ENCODE peak calls at places on chromosomes 1 and 21, in four cellular contexts. One of them, this sample, is unnamed.

GRCh38 chr1:115530407-115530806 is 111.4 kb upstream of the VANGL1 start:
- DNase-seq in HepG2: no peak
- DNase-seq in GM12878: no peak
- DNase-seq in K562: no peak
- DNase-seq in this sample: no peak

GRCh38 chr21:14453339-14453738 is 70.4 kb upstream of the HSPA13 start:
- DNase-seq in HepG2: no peak
- DNase-seq in GM12878: peak
- DNase-seq in K562: no peak
- DNase-seq in this sample: no peak

GRCh38 chr1:246067432-246068021 is 439.6 kb downstream of the SMYD3 start:
- DNase-seq in K562: no peak
- DNase-seq in GM12878: no peak
- DNase-seq in HepG2: no peak
- DNase-seq in this sample: no peak

GRCh38 chr21:40719615-40720014 is 127.3 kb downstream of the DSCAM start:
- DNase-seq in HepG2: no peak
- DNase-seq in GM12878: no peak
- DNase-seq in K562: no peak
- DNase-seq in this sample: no peak

GRCh38 chr1:233444484-233444883 is 117.0 kb downstream of the MAP3K21 start:
- DNase-seq in GM12878: no peak
- DNase-seq in K562: no peak
- DNase-seq in HepG2: no peak
- DNase-seq in this sample: no peak

GRCh38 chr1:156963621-156964020 is 43.2 kb downstream of the LRRC71 start:
- DNase-seq in K562: no peak
- DNase-seq in HepG2: no peak
- DNase-seq in GM12878: no peak
- DNase-seq in this sample: no peak

GRCh38 chr1:59353453-59353852 is 56.6 kb downstream of the FGGY start:
- DNase-seq in K562: no peak
- DNase-seq in HepG2: no peak
- DNase-seq in GM12878: no peak
- DNase-seq in this sample: no peak

GRCh38 chr1:95948023-95948422 is 714.0 kb downstream of the RWDD3 start:
- DNase-seq in HepG2: no peak
- DNase-seq in K562: no peak
- DNase-seq in GM12878: no peak
- DNase-seq in this sample: no peak

GRCh38 chr1:231241751-231242150 is 739 bp downstream of the GNPAT start:
- DNase-seq in HepG2: no peak
- DNase-seq in K562: peak
- DNase-seq in GM12878: no peak
- DNase-seq in this sample: no peak

GRCh38 chr1:7940745-7941436 is at the start of gene TNFRSF9:
- DNase-seq in GM12878: no peak
- DNase-seq in K562: peak
- DNase-seq in HepG2: no peak
- DNase-seq in this sample: no peak

GRCh38 chr1:143611159-143611558 is 360.6 kb downstream of the FAM72C start:
- DNase-seq in K562: no peak
- DNase-seq in HepG2: no peak
- DNase-seq in GM12878: no peak
- DNase-seq in this sample: no peak

GRCh38 chr1:25896266-25896665 is 10.0 kb downstream of the STMN1 start:
- DNase-seq in GM12878: no peak
- DNase-seq in HepG2: no peak
- DNase-seq in K562: no peak
- DNase-seq in this sample: no peak

GRCh38 chr1:16371725-16372124 is 4.7 kb downstream of the SZRD1 start:
- DNase-seq in GM12878: no peak
- DNase-seq in K562: no peak
- DNase-seq in HepG2: no peak
- DNase-seq in this sample: no peak

GRCh38 chr1:41891403-41891896 is 27.3 kb downstream of the HIVEP3 start:
- DNase-seq in GM12878: peak
- DNase-seq in K562: peak
- DNase-seq in HepG2: peak
- DNase-seq in this sample: no peak

GRCh38 chr1:100034465-100034864 is 64.7 kb downstream of the SLC35A3 start:
- DNase-seq in GM12878: no peak
- DNase-seq in K562: peak
- DNase-seq in HepG2: peak
- DNase-seq in this sample: no peak

GRCh38 chr1:20185834-20186782 is at the start of the genes PLA2G2C and UBXN10:
- DNase-seq in K562: peak
- DNase-seq in HepG2: peak
- DNase-seq in GM12878: no peak
- DNase-seq in this sample: peak

GRCh38 chr1:50279622-50280320 is 143.5 kb downstream of the DMRTA2 start:
- DNase-seq in HepG2: peak
- DNase-seq in K562: peak
- DNase-seq in GM12878: no peak
- DNase-seq in this sample: no peak

GRCh38 chr1:16141573-16142336 is 14.1 kb downstream of the EPHA2 start:
- DNase-seq in K562: no peak
- DNase-seq in HepG2: no peak
- DNase-seq in GM12878: no peak
- DNase-seq in this sample: no peak

GRCh38 chr1:6774381-6774780 is 10.9 kb upstream of the CAMTA1 start:
- DNase-seq in K562: no peak
- DNase-seq in HepG2: no peak
- DNase-seq in GM12878: no peak
- DNase-seq in this sample: no peak

GRCh38 chr1:181737056-181737455 is 253.7 kb downstream of the CACNA1E start:
- DNase-seq in GM12878: no peak
- DNase-seq in K562: peak
- DNase-seq in HepG2: no peak
- DNase-seq in this sample: no peak

GRCh38 chr1:232145768-232146167 is 484.2 kb downstream of the SIPA1L2 start:
- DNase-seq in GM12878: no peak
- DNase-seq in K562: no peak
- DNase-seq in HepG2: no peak
- DNase-seq in this sample: no peak

GRCh38 chr1:20373764-20374163 is 83.1 kb downstream of the VWA5B1 start:
- DNase-seq in GM12878: no peak
- DNase-seq in HepG2: no peak
- DNase-seq in K562: no peak
- DNase-seq in this sample: no peak

GRCh38 chr1:223515416-223515815 is 122.2 kb downstream of the CCDC185 start:
- DNase-seq in K562: no peak
- DNase-seq in GM12878: no peak
- DNase-seq in HepG2: no peak
- DNase-seq in this sample: no peak

GRCh38 chr1:181112071-181112929 is 23.8 kb downstream of the IER5 start:
- DNase-seq in HepG2: peak
- DNase-seq in GM12878: no peak
- DNase-seq in K562: peak
- DNase-seq in this sample: no peak

GRCh38 chr1:199046618-199047017 is 407.8 kb downstream of the PTPRC start:
- DNase-seq in HepG2: no peak
- DNase-seq in GM12878: no peak
- DNase-seq in K562: no peak
- DNase-seq in this sample: no peak

GRCh38 chr1:86522230-86522629 is 24.6 kb upstream of the CLCA4 start:
- DNase-seq in GM12878: no peak
- DNase-seq in HepG2: no peak
- DNase-seq in K562: no peak
- DNase-seq in this sample: no peak

GRCh38 chr1:66274634-66275033 is 259.3 kb upstream of the SGIP1 start:
- DNase-seq in GM12878: no peak
- DNase-seq in HepG2: no peak
- DNase-seq in K562: no peak
- DNase-seq in this sample: no peak

GRCh38 chr1:163609858-163610257 is 288.1 kb downstream of the NUF2 start:
- DNase-seq in GM12878: no peak
- DNase-seq in HepG2: no peak
- DNase-seq in K562: no peak
- DNase-seq in this sample: no peak

GRCh38 chr1:39268906-39269305 is 64.4 kb downstream of the MACF1 start:
- DNase-seq in K562: no peak
- DNase-seq in HepG2: no peak
- DNase-seq in GM12878: no peak
- DNase-seq in this sample: peak

GRCh38 chr21:43928230-43928607 is 63.2 kb downstream of the AGPAT3 start:
- DNase-seq in HepG2: no peak
- DNase-seq in GM12878: no peak
- DNase-seq in K562: no peak
- DNase-seq in this sample: no peak

GRCh38 chr1:101278845-101279244 is 42.0 kb downstream of the S1PR1 start:
- DNase-seq in HepG2: no peak
- DNase-seq in K562: no peak
- DNase-seq in GM12878: no peak
- DNase-seq in this sample: no peak

GRCh38 chr1:181778630-181779285 is 282.8 kb downstream of the ZNF648 start:
- DNase-seq in HepG2: no peak
- DNase-seq in GM12878: no peak
- DNase-seq in K562: no peak
- DNase-seq in this sample: no peak

GRCh38 chr1:8169364-8170058 is 143.4 kb upstream of the ERRFI1 start:
- DNase-seq in K562: no peak
- DNase-seq in HepG2: peak
- DNase-seq in GM12878: peak
- DNase-seq in this sample: no peak

GRCh38 chr1:46735708-46736324 is 16.9 kb upstream of the EFCAB14 start:
- DNase-seq in K562: peak
- DNase-seq in GM12878: no peak
- DNase-seq in HepG2: peak
- DNase-seq in this sample: peak

GRCh38 chr1:165884009-165884689 is 56.7 kb downstream of the UCK2 start:
- DNase-seq in HepG2: no peak
- DNase-seq in K562: no peak
- DNase-seq in GM12878: no peak
- DNase-seq in this sample: no peak

GRCh38 chr1:41394918-41395598 is 33.8 kb downstream of the FOXO6 start:
- DNase-seq in K562: no peak
- DNase-seq in GM12878: no peak
- DNase-seq in HepG2: no peak
- DNase-seq in this sample: peak

GRCh38 chr21:46193829-46194373 is 9.6 kb upstream of the SPATC1L start:
- DNase-seq in GM12878: no peak
- DNase-seq in K562: no peak
- DNase-seq in HepG2: no peak
- DNase-seq in this sample: no peak

GRCh38 chr1:36232212-36233031 is 8.2 kb downstream of the THRAP3 start:
- DNase-seq in HepG2: no peak
- DNase-seq in K562: no peak
- DNase-seq in GM12878: no peak
- DNase-seq in this sample: no peak

GRCh38 chr1:150789396-150789795 is 18.7 kb downstream of the CTSK start:
- DNase-seq in HepG2: no peak
- DNase-seq in K562: no peak
- DNase-seq in GM12878: no peak
- DNase-seq in this sample: no peak

DNA sequence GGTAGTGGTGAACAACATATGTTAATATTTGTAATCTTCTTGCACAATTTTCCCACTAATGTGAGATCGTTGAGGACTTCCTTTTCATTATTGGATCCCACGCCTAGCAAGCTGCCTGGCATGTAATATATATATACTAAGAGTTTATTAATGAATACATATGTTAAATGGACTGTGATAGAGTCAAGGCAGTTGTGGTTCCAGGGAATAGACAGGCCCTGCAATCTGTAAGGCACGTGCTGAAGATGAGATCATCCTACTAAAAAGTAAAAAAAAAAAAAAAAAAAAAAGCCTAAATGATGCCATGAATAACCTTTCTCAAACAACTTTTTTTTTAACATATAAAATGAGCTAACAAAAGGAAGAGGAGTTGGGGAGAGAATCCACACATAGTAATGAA is 28.8 kb downstream of the PLPPR5 start:
- DNase-seq in GM12878: no peak
- DNase-seq in HepG2: no peak
- DNase-seq in K562: no peak
- DNase-seq in this sample: no peak
- TF ChIP-seq MAX in GM12878: no peak
- TF ChIP-seq MAX in HepG2: no peak
- TF ChIP-seq MAX in K562: no peak
- TF ChIP-seq MAX in this sample: no peak

DNA sequence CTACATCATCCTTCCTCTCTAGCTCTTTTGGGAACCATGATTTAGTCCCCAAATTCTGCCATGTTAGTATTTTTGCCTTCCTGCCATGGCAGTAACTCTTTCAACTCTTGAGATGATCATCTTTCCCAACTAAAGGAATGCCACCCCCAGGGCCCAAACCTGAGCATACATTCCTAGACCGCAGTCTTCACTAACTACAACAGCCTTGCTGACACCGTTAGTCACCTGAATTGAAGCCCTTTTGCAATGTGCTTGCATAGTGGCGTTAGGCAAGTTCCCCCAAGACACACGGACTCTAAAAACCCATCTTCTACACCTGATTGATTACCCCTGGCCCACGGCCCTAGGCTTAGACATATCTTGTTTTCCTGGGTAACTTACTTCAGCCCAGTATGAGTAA is 16.4 kb upstream of the YTHDF2 start:
- DNase-seq in HepG2: no peak
- DNase-seq in GM12878: no peak
- DNase-seq in K562: no peak
- DNase-seq in this sample: no peak
- TF ChIP-seq BRCA1 in HepG2: no peak
- TF ChIP-seq BRCA1 in GM12878: no peak
- TF ChIP-seq BRCA1 in K562: no peak
- TF ChIP-seq BRCA1 in this sample: no peak

GRCh38 chr1:171477804-171478203 is 7.5 kb upstream of the PRRC2C start:
- DNase-seq in GM12878: no peak
- DNase-seq in K562: no peak
- DNase-seq in HepG2: peak
- DNase-seq in this sample: no peak

GRCh38 chr1:171480035-171480434 is 5.3 kb upstream of the PRRC2C start:
- DNase-seq in HepG2: no peak
- DNase-seq in K562: no peak
- DNase-seq in GM12878: no peak
- DNase-seq in this sample: no peak

GRCh38 chr1:171472183-171472647 is 13.1 kb upstream of the PRRC2C start:
- DNase-seq in GM12878: peak
- DNase-seq in K562: no peak
- DNase-seq in HepG2: no peak
- DNase-seq in this sample: no peak

DNA sequence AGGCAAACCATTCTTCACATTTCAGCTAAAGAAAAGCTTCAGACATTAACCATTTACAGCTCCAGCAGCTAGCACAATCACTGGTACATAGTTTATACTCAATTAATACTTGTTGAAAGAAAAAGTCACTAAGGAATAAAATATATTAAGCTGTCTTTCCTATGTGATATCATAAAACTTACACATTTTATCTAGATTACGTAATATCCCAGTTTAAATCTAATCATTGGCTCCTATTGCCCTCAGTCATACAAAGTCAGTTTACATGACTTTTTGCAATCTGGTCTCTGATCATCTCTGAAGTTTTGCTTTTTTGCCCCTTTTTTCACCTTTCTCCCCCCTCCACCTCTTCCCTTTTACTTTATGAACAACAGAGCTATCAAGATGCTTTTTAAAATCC is 8.5 kb upstream of the PRRC2C start:
- DNase-seq in K562: no peak
- DNase-seq in HepG2: no peak
- DNase-seq in GM12878: no peak
- DNase-seq in this sample: no peak
- TF ChIP-seq TAF1 in K562: no peak
- TF ChIP-seq TAF1 in HepG2: no peak
- TF ChIP-seq TAF1 in GM12878: no peak
- TF ChIP-seq TAF1 in this sample: no peak

GRCh38 chr1:17434016-17434415 is 5.5 kb downstream of the RCC2 start:
- DNase-seq in K562: no peak
- DNase-seq in HepG2: no peak
- DNase-seq in GM12878: no peak
- DNase-seq in this sample: no peak
- TF ChIP-seq MAX in K562: no peak
- TF ChIP-seq MAX in HepG2: no peak
- TF ChIP-seq MAX in GM12878: no peak
- TF ChIP-seq MAX in this sample: no peak